ENCODE peak calls at places on chromosomes 3 and 15, in ten cellular contexts. One of them, this sample, is unnamed.

GRCh38 chr15:83098079-83098478 is 9.4 kb upstream of the TM6SF1 start:
- DNase-seq in stimulated activated CD8-positive, alpha-beta memory T cell treated with anti-CD3 and anti-CD28 coated beads, Interleukin-7, amount 100 ng/mL, for 1 hour: no peak
- DNase-seq in stimulated activated CD4-positive, alpha-beta T cell treated with anti-CD3 and anti-CD28 coated beads, Interleukin-4, amount 100 ng/mL, for 48 hours: no peak
- DNase-seq in heart left ventricle: no peak
- DNase-seq in amniotic stem cell: no peak
- DNase-seq in naive thymus-derived CD8-positive, alpha-beta T cell: no peak
- DNase-seq in Ammon's horn: no peak
- DNase-seq in activated gamma-delta T cell treated with anti-CD3 and anti-CD28 coated beads, Interleukin-2, amount 50 U/mL, for 16 hours: no peak
- DNase-seq in tibial nerve: no peak
- DNase-seq in activated T-helper 1 cell treated with anti-CD3 and anti-CD28 coated beads, Interleukin-2, amount 50 U/mL, for 16 hours: no peak
- DNase-seq in this sample: no peak

GRCh38 chr3:167864559-167864887 is 129.0 kb downstream of the SERPINI1 start:
- DNase-seq in stimulated activated CD8-positive, alpha-beta memory T cell treated with anti-CD3 and anti-CD28 coated beads, Interleukin-7, amount 100 ng/mL, for 1 hour: no peak
- DNase-seq in stimulated activated CD4-positive, alpha-beta T cell treated with anti-CD3 and anti-CD28 coated beads, Interleukin-4, amount 100 ng/mL, for 48 hours: no peak
- DNase-seq in heart left ventricle: peak
- DNase-seq in amniotic stem cell: no peak
- DNase-seq in naive thymus-derived CD8-positive, alpha-beta T cell: no peak
- DNase-seq in Ammon's horn: no peak
- DNase-seq in activated gamma-delta T cell treated with anti-CD3 and anti-CD28 coated beads, Interleukin-2, amount 50 U/mL, for 16 hours: no peak
- DNase-seq in tibial nerve: no peak
- DNase-seq in activated T-helper 1 cell treated with anti-CD3 and anti-CD28 coated beads, Interleukin-2, amount 50 U/mL, for 16 hours: no peak
- DNase-seq in this sample: no peak

GRCh38 chr3:98778852-98779379 is 15.8 kb downstream of the ST3GAL6 start:
- DNase-seq in stimulated activated CD8-positive, alpha-beta memory T cell treated with anti-CD3 and anti-CD28 coated beads, Interleukin-7, amount 100 ng/mL, for 1 hour: no peak
- DNase-seq in stimulated activated CD4-positive, alpha-beta T cell treated with anti-CD3 and anti-CD28 coated beads, Interleukin-4, amount 100 ng/mL, for 48 hours: no peak
- DNase-seq in heart left ventricle: no peak
- DNase-seq in amniotic stem cell: no peak
- DNase-seq in naive thymus-derived CD8-positive, alpha-beta T cell: no peak
- DNase-seq in Ammon's horn: peak
- DNase-seq in activated gamma-delta T cell treated with anti-CD3 and anti-CD28 coated beads, Interleukin-2, amount 50 U/mL, for 16 hours: no peak
- DNase-seq in tibial nerve: peak
- DNase-seq in activated T-helper 1 cell treated with anti-CD3 and anti-CD28 coated beads, Interleukin-2, amount 50 U/mL, for 16 hours: no peak
- DNase-seq in this sample: no peak

GRCh38 chr15:29924750-29925149 is 102.5 kb upstream of the TJP1 start:
- DNase-seq in stimulated activated CD8-positive, alpha-beta memory T cell treated with anti-CD3 and anti-CD28 coated beads, Interleukin-7, amount 100 ng/mL, for 1 hour: no peak
- DNase-seq in stimulated activated CD4-positive, alpha-beta T cell treated with anti-CD3 and anti-CD28 coated beads, Interleukin-4, amount 100 ng/mL, for 48 hours: no peak
- DNase-seq in heart left ventricle: no peak
- DNase-seq in amniotic stem cell: no peak
- DNase-seq in naive thymus-derived CD8-positive, alpha-beta T cell: no peak
- DNase-seq in Ammon's horn: no peak
- DNase-seq in activated gamma-delta T cell treated with anti-CD3 and anti-CD28 coated beads, Interleukin-2, amount 50 U/mL, for 16 hours: no peak
- DNase-seq in tibial nerve: no peak
- DNase-seq in activated T-helper 1 cell treated with anti-CD3 and anti-CD28 coated beads, Interleukin-2, amount 50 U/mL, for 16 hours: no peak
- DNase-seq in this sample: no peak

GRCh38 chr15:45253330-45253729 is 1.3 kb downstream of the SLC28A2 start:
- DNase-seq in stimulated activated CD8-positive, alpha-beta memory T cell treated with anti-CD3 and anti-CD28 coated beads, Interleukin-7, amount 100 ng/mL, for 1 hour: no peak
- DNase-seq in stimulated activated CD4-positive, alpha-beta T cell treated with anti-CD3 and anti-CD28 coated beads, Interleukin-4, amount 100 ng/mL, for 48 hours: no peak
- DNase-seq in heart left ventricle: no peak
- DNase-seq in amniotic stem cell: no peak
- DNase-seq in naive thymus-derived CD8-positive, alpha-beta T cell: no peak
- DNase-seq in Ammon's horn: no peak
- DNase-seq in activated gamma-delta T cell treated with anti-CD3 and anti-CD28 coated beads, Interleukin-2, amount 50 U/mL, for 16 hours: no peak
- DNase-seq in tibial nerve: no peak
- DNase-seq in activated T-helper 1 cell treated with anti-CD3 and anti-CD28 coated beads, Interleukin-2, amount 50 U/mL, for 16 hours: no peak
- DNase-seq in this sample: no peak

GRCh38 chr3:127073931-127074820 is 91.3 kb downstream of the PLXNA1 start:
- DNase-seq in stimulated activated CD8-positive, alpha-beta memory T cell treated with anti-CD3 and anti-CD28 coated beads, Interleukin-7, amount 100 ng/mL, for 1 hour: no peak
- DNase-seq in stimulated activated CD4-positive, alpha-beta T cell treated with anti-CD3 and anti-CD28 coated beads, Interleukin-4, amount 100 ng/mL, for 48 hours: no peak
- DNase-seq in heart left ventricle: no peak
- DNase-seq in amniotic stem cell: no peak
- DNase-seq in naive thymus-derived CD8-positive, alpha-beta T cell: no peak
- DNase-seq in Ammon's horn: no peak
- DNase-seq in activated gamma-delta T cell treated with anti-CD3 and anti-CD28 coated beads, Interleukin-2, amount 50 U/mL, for 16 hours: no peak
- DNase-seq in tibial nerve: no peak
- DNase-seq in activated T-helper 1 cell treated with anti-CD3 and anti-CD28 coated beads, Interleukin-2, amount 50 U/mL, for 16 hours: no peak
- DNase-seq in this sample: no peak

GRCh38 chr3:193552911-193553310 is 1.8 kb downstream of the ATP13A4 start:
- DNase-seq in stimulated activated CD8-positive, alpha-beta memory T cell treated with anti-CD3 and anti-CD28 coated beads, Interleukin-7, amount 100 ng/mL, for 1 hour: no peak
- DNase-seq in stimulated activated CD4-positive, alpha-beta T cell treated with anti-CD3 and anti-CD28 coated beads, Interleukin-4, amount 100 ng/mL, for 48 hours: no peak
- DNase-seq in heart left ventricle: no peak
- DNase-seq in amniotic stem cell: no peak
- DNase-seq in naive thymus-derived CD8-positive, alpha-beta T cell: no peak
- DNase-seq in Ammon's horn: peak
- DNase-seq in activated gamma-delta T cell treated with anti-CD3 and anti-CD28 coated beads, Interleukin-2, amount 50 U/mL, for 16 hours: no peak
- DNase-seq in tibial nerve: no peak
- DNase-seq in activated T-helper 1 cell treated with anti-CD3 and anti-CD28 coated beads, Interleukin-2, amount 50 U/mL, for 16 hours: no peak
- DNase-seq in this sample: no peak

GRCh38 chr15:48475600-48476395 is 144.6 kb downstream of the DUT start:
- DNase-seq in stimulated activated CD8-positive, alpha-beta memory T cell treated with anti-CD3 and anti-CD28 coated beads, Interleukin-7, amount 100 ng/mL, for 1 hour: no peak
- DNase-seq in stimulated activated CD4-positive, alpha-beta T cell treated with anti-CD3 and anti-CD28 coated beads, Interleukin-4, amount 100 ng/mL, for 48 hours: no peak
- DNase-seq in heart left ventricle: no peak
- DNase-seq in amniotic stem cell: no peak
- DNase-seq in naive thymus-derived CD8-positive, alpha-beta T cell: no peak
- DNase-seq in Ammon's horn: no peak
- DNase-seq in activated gamma-delta T cell treated with anti-CD3 and anti-CD28 coated beads, Interleukin-2, amount 50 U/mL, for 16 hours: no peak
- DNase-seq in tibial nerve: no peak
- DNase-seq in activated T-helper 1 cell treated with anti-CD3 and anti-CD28 coated beads, Interleukin-2, amount 50 U/mL, for 16 hours: no peak
- DNase-seq in this sample: no peak

GRCh38 chr15:67941643-67942315 is 101.9 kb upstream of the RNU6-1 start:
- DNase-seq in stimulated activated CD8-positive, alpha-beta memory T cell treated with anti-CD3 and anti-CD28 coated beads, Interleukin-7, amount 100 ng/mL, for 1 hour: no peak
- DNase-seq in stimulated activated CD4-positive, alpha-beta T cell treated with anti-CD3 and anti-CD28 coated beads, Interleukin-4, amount 100 ng/mL, for 48 hours: no peak
- DNase-seq in heart left ventricle: no peak
- DNase-seq in amniotic stem cell: no peak
- DNase-seq in naive thymus-derived CD8-positive, alpha-beta T cell: no peak
- DNase-seq in Ammon's horn: no peak
- DNase-seq in activated gamma-delta T cell treated with anti-CD3 and anti-CD28 coated beads, Interleukin-2, amount 50 U/mL, for 16 hours: no peak
- DNase-seq in tibial nerve: no peak
- DNase-seq in activated T-helper 1 cell treated with anti-CD3 and anti-CD28 coated beads, Interleukin-2, amount 50 U/mL, for 16 hours: no peak
- DNase-seq in this sample: no peak

GRCh38 chr15:63560741-63561448 is 36.3 kb upstream of the FBXL22 start:
- DNase-seq in stimulated activated CD8-positive, alpha-beta memory T cell treated with anti-CD3 and anti-CD28 coated beads, Interleukin-7, amount 100 ng/mL, for 1 hour: no peak
- DNase-seq in stimulated activated CD4-positive, alpha-beta T cell treated with anti-CD3 and anti-CD28 coated beads, Interleukin-4, amount 100 ng/mL, for 48 hours: peak
- DNase-seq in heart left ventricle: no peak
- DNase-seq in amniotic stem cell: no peak
- DNase-seq in naive thymus-derived CD8-positive, alpha-beta T cell: no peak
- DNase-seq in Ammon's horn: no peak
- DNase-seq in activated gamma-delta T cell treated with anti-CD3 and anti-CD28 coated beads, Interleukin-2, amount 50 U/mL, for 16 hours: no peak
- DNase-seq in tibial nerve: no peak
- DNase-seq in activated T-helper 1 cell treated with anti-CD3 and anti-CD28 coated beads, Interleukin-2, amount 50 U/mL, for 16 hours: no peak
- DNase-seq in this sample: no peak

GRCh38 chr15:68578960-68579935 is at the start of gene CORO2B:
- DNase-seq in stimulated activated CD8-positive, alpha-beta memory T cell treated with anti-CD3 and anti-CD28 coated beads, Interleukin-7, amount 100 ng/mL, for 1 hour: no peak
- DNase-seq in stimulated activated CD4-positive, alpha-beta T cell treated with anti-CD3 and anti-CD28 coated beads, Interleukin-4, amount 100 ng/mL, for 48 hours: no peak
- DNase-seq in heart left ventricle: peak
- DNase-seq in amniotic stem cell: peak
- DNase-seq in naive thymus-derived CD8-positive, alpha-beta T cell: no peak
- DNase-seq in Ammon's horn: peak
- DNase-seq in activated gamma-delta T cell treated with anti-CD3 and anti-CD28 coated beads, Interleukin-2, amount 50 U/mL, for 16 hours: no peak
- DNase-seq in tibial nerve: peak
- DNase-seq in activated T-helper 1 cell treated with anti-CD3 and anti-CD28 coated beads, Interleukin-2, amount 50 U/mL, for 16 hours: no peak
- DNase-seq in this sample: no peak

GRCh38 chr3:194300392-194300758 is 50.8 kb downstream of the CPN2 start:
- DNase-seq in stimulated activated CD8-positive, alpha-beta memory T cell treated with anti-CD3 and anti-CD28 coated beads, Interleukin-7, amount 100 ng/mL, for 1 hour: no peak
- DNase-seq in stimulated activated CD4-positive, alpha-beta T cell treated with anti-CD3 and anti-CD28 coated beads, Interleukin-4, amount 100 ng/mL, for 48 hours: no peak
- DNase-seq in heart left ventricle: peak
- DNase-seq in amniotic stem cell: no peak
- DNase-seq in naive thymus-derived CD8-positive, alpha-beta T cell: no peak
- DNase-seq in Ammon's horn: peak
- DNase-seq in activated gamma-delta T cell treated with anti-CD3 and anti-CD28 coated beads, Interleukin-2, amount 50 U/mL, for 16 hours: no peak
- DNase-seq in tibial nerve: peak
- DNase-seq in activated T-helper 1 cell treated with anti-CD3 and anti-CD28 coated beads, Interleukin-2, amount 50 U/mL, for 16 hours: no peak
- DNase-seq in this sample: no peak

GRCh38 chr3:168417016-168417415 is 321.3 kb upstream of the GOLIM4 start:
- DNase-seq in stimulated activated CD8-positive, alpha-beta memory T cell treated with anti-CD3 and anti-CD28 coated beads, Interleukin-7, amount 100 ng/mL, for 1 hour: no peak
- DNase-seq in stimulated activated CD4-positive, alpha-beta T cell treated with anti-CD3 and anti-CD28 coated beads, Interleukin-4, amount 100 ng/mL, for 48 hours: no peak
- DNase-seq in heart left ventricle: no peak
- DNase-seq in amniotic stem cell: no peak
- DNase-seq in naive thymus-derived CD8-positive, alpha-beta T cell: no peak
- DNase-seq in Ammon's horn: no peak
- DNase-seq in activated gamma-delta T cell treated with anti-CD3 and anti-CD28 coated beads, Interleukin-2, amount 50 U/mL, for 16 hours: no peak
- DNase-seq in tibial nerve: no peak
- DNase-seq in activated T-helper 1 cell treated with anti-CD3 and anti-CD28 coated beads, Interleukin-2, amount 50 U/mL, for 16 hours: no peak
- DNase-seq in this sample: no peak

GRCh38 chr3:178672263-178672662 is 136.0 kb downstream of the KCNMB2 start:
- DNase-seq in stimulated activated CD8-positive, alpha-beta memory T cell treated with anti-CD3 and anti-CD28 coated beads, Interleukin-7, amount 100 ng/mL, for 1 hour: no peak
- DNase-seq in stimulated activated CD4-positive, alpha-beta T cell treated with anti-CD3 and anti-CD28 coated beads, Interleukin-4, amount 100 ng/mL, for 48 hours: no peak
- DNase-seq in heart left ventricle: no peak
- DNase-seq in amniotic stem cell: no peak
- DNase-seq in naive thymus-derived CD8-positive, alpha-beta T cell: no peak
- DNase-seq in Ammon's horn: no peak
- DNase-seq in activated gamma-delta T cell treated with anti-CD3 and anti-CD28 coated beads, Interleukin-2, amount 50 U/mL, for 16 hours: no peak
- DNase-seq in tibial nerve: no peak
- DNase-seq in activated T-helper 1 cell treated with anti-CD3 and anti-CD28 coated beads, Interleukin-2, amount 50 U/mL, for 16 hours: no peak
- DNase-seq in this sample: no peak

GRCh38 chr15:93823971-93824866 is 407.1 kb upstream of the MCTP2 start:
- DNase-seq in stimulated activated CD8-positive, alpha-beta memory T cell treated with anti-CD3 and anti-CD28 coated beads, Interleukin-7, amount 100 ng/mL, for 1 hour: no peak
- DNase-seq in stimulated activated CD4-positive, alpha-beta T cell treated with anti-CD3 and anti-CD28 coated beads, Interleukin-4, amount 100 ng/mL, for 48 hours: no peak
- DNase-seq in heart left ventricle: no peak
- DNase-seq in amniotic stem cell: no peak
- DNase-seq in naive thymus-derived CD8-positive, alpha-beta T cell: no peak
- DNase-seq in Ammon's horn: no peak
- DNase-seq in activated gamma-delta T cell treated with anti-CD3 and anti-CD28 coated beads, Interleukin-2, amount 50 U/mL, for 16 hours: no peak
- DNase-seq in tibial nerve: no peak
- DNase-seq in activated T-helper 1 cell treated with anti-CD3 and anti-CD28 coated beads, Interleukin-2, amount 50 U/mL, for 16 hours: no peak
- DNase-seq in this sample: no peak

GRCh38 chr3:33096103-33096868 is 660 bp downstream of the GLB1 start:
- DNase-seq in stimulated activated CD8-positive, alpha-beta memory T cell treated with anti-CD3 and anti-CD28 coated beads, Interleukin-7, amount 100 ng/mL, for 1 hour: no peak
- DNase-seq in stimulated activated CD4-positive, alpha-beta T cell treated with anti-CD3 and anti-CD28 coated beads, Interleukin-4, amount 100 ng/mL, for 48 hours: peak
- DNase-seq in heart left ventricle: peak
- DNase-seq in amniotic stem cell: peak
- DNase-seq in naive thymus-derived CD8-positive, alpha-beta T cell: peak
- DNase-seq in Ammon's horn: peak
- DNase-seq in activated gamma-delta T cell treated with anti-CD3 and anti-CD28 coated beads, Interleukin-2, amount 50 U/mL, for 16 hours: peak
- DNase-seq in tibial nerve: peak
- DNase-seq in activated T-helper 1 cell treated with anti-CD3 and anti-CD28 coated beads, Interleukin-2, amount 50 U/mL, for 16 hours: peak
- DNase-seq in this sample: peak

GRCh38 chr3:182618981-182619591 is 174.2 kb upstream of the ATP11B start:
- DNase-seq in stimulated activated CD8-positive, alpha-beta memory T cell treated with anti-CD3 and anti-CD28 coated beads, Interleukin-7, amount 100 ng/mL, for 1 hour: no peak
- DNase-seq in stimulated activated CD4-positive, alpha-beta T cell treated with anti-CD3 and anti-CD28 coated beads, Interleukin-4, amount 100 ng/mL, for 48 hours: no peak
- DNase-seq in heart left ventricle: no peak
- DNase-seq in amniotic stem cell: no peak
- DNase-seq in naive thymus-derived CD8-positive, alpha-beta T cell: no peak
- DNase-seq in Ammon's horn: no peak
- DNase-seq in activated gamma-delta T cell treated with anti-CD3 and anti-CD28 coated beads, Interleukin-2, amount 50 U/mL, for 16 hours: no peak
- DNase-seq in tibial nerve: no peak
- DNase-seq in activated T-helper 1 cell treated with anti-CD3 and anti-CD28 coated beads, Interleukin-2, amount 50 U/mL, for 16 hours: no peak
- DNase-seq in this sample: no peak

GRCh38 chr3:191774485-191774884 is 313.5 kb downstream of the PYDC2 start:
- DNase-seq in stimulated activated CD8-positive, alpha-beta memory T cell treated with anti-CD3 and anti-CD28 coated beads, Interleukin-7, amount 100 ng/mL, for 1 hour: no peak
- DNase-seq in stimulated activated CD4-positive, alpha-beta T cell treated with anti-CD3 and anti-CD28 coated beads, Interleukin-4, amount 100 ng/mL, for 48 hours: no peak
- DNase-seq in heart left ventricle: no peak
- DNase-seq in amniotic stem cell: no peak
- DNase-seq in naive thymus-derived CD8-positive, alpha-beta T cell: no peak
- DNase-seq in Ammon's horn: no peak
- DNase-seq in activated gamma-delta T cell treated with anti-CD3 and anti-CD28 coated beads, Interleukin-2, amount 50 U/mL, for 16 hours: no peak
- DNase-seq in tibial nerve: no peak
- DNase-seq in activated T-helper 1 cell treated with anti-CD3 and anti-CD28 coated beads, Interleukin-2, amount 50 U/mL, for 16 hours: no peak
- DNase-seq in this sample: no peak

GRCh38 chr15:43519207-43519606 is 1.8 kb downstream of the MAP1A start:
- DNase-seq in stimulated activated CD8-positive, alpha-beta memory T cell treated with anti-CD3 and anti-CD28 coated beads, Interleukin-7, amount 100 ng/mL, for 1 hour: no peak
- DNase-seq in stimulated activated CD4-positive, alpha-beta T cell treated with anti-CD3 and anti-CD28 coated beads, Interleukin-4, amount 100 ng/mL, for 48 hours: no peak
- DNase-seq in heart left ventricle: no peak
- DNase-seq in amniotic stem cell: no peak
- DNase-seq in naive thymus-derived CD8-positive, alpha-beta T cell: no peak
- DNase-seq in Ammon's horn: peak
- DNase-seq in activated gamma-delta T cell treated with anti-CD3 and anti-CD28 coated beads, Interleukin-2, amount 50 U/mL, for 16 hours: no peak
- DNase-seq in tibial nerve: no peak
- DNase-seq in activated T-helper 1 cell treated with anti-CD3 and anti-CD28 coated beads, Interleukin-2, amount 50 U/mL, for 16 hours: no peak
- DNase-seq in this sample: no peak

GRCh38 chr15:73683624-73684536 is at the start of gene CD276:
- DNase-seq in stimulated activated CD8-positive, alpha-beta memory T cell treated with anti-CD3 and anti-CD28 coated beads, Interleukin-7, amount 100 ng/mL, for 1 hour: no peak
- DNase-seq in stimulated activated CD4-positive, alpha-beta T cell treated with anti-CD3 and anti-CD28 coated beads, Interleukin-4, amount 100 ng/mL, for 48 hours: no peak
- DNase-seq in heart left ventricle: peak
- DNase-seq in amniotic stem cell: peak
- DNase-seq in naive thymus-derived CD8-positive, alpha-beta T cell: no peak
- DNase-seq in Ammon's horn: peak
- DNase-seq in activated gamma-delta T cell treated with anti-CD3 and anti-CD28 coated beads, Interleukin-2, amount 50 U/mL, for 16 hours: no peak
- DNase-seq in tibial nerve: peak
- DNase-seq in activated T-helper 1 cell treated with anti-CD3 and anti-CD28 coated beads, Interleukin-2, amount 50 U/mL, for 16 hours: no peak
- DNase-seq in this sample: no peak

GRCh38 chr3:126084667-126085180 is 800 bp upstream of the SLC41A3 start:
- DNase-seq in stimulated activated CD8-positive, alpha-beta memory T cell treated with anti-CD3 and anti-CD28 coated beads, Interleukin-7, amount 100 ng/mL, for 1 hour: no peak
- DNase-seq in stimulated activated CD4-positive, alpha-beta T cell treated with anti-CD3 and anti-CD28 coated beads, Interleukin-4, amount 100 ng/mL, for 48 hours: no peak
- DNase-seq in heart left ventricle: no peak
- DNase-seq in amniotic stem cell: no peak
- DNase-seq in naive thymus-derived CD8-positive, alpha-beta T cell: no peak
- DNase-seq in Ammon's horn: no peak
- DNase-seq in activated gamma-delta T cell treated with anti-CD3 and anti-CD28 coated beads, Interleukin-2, amount 50 U/mL, for 16 hours: no peak
- DNase-seq in tibial nerve: no peak
- DNase-seq in activated T-helper 1 cell treated with anti-CD3 and anti-CD28 coated beads, Interleukin-2, amount 50 U/mL, for 16 hours: no peak
- DNase-seq in this sample: no peak

GRCh38 chr15:73927003-73927475 is 777 bp downstream of the LOXL1 start:
- DNase-seq in stimulated activated CD8-positive, alpha-beta memory T cell treated with anti-CD3 and anti-CD28 coated beads, Interleukin-7, amount 100 ng/mL, for 1 hour: no peak
- DNase-seq in stimulated activated CD4-positive, alpha-beta T cell treated with anti-CD3 and anti-CD28 coated beads, Interleukin-4, amount 100 ng/mL, for 48 hours: no peak
- DNase-seq in heart left ventricle: peak
- DNase-seq in amniotic stem cell: no peak
- DNase-seq in naive thymus-derived CD8-positive, alpha-beta T cell: no peak
- DNase-seq in Ammon's horn: no peak
- DNase-seq in activated gamma-delta T cell treated with anti-CD3 and anti-CD28 coated beads, Interleukin-2, amount 50 U/mL, for 16 hours: no peak
- DNase-seq in tibial nerve: no peak
- DNase-seq in activated T-helper 1 cell treated with anti-CD3 and anti-CD28 coated beads, Interleukin-2, amount 50 U/mL, for 16 hours: no peak
- DNase-seq in this sample: peak

GRCh38 chr3:12178091-12178820 is 19.5 kb upstream of the TIMP4 start:
- DNase-seq in stimulated activated CD8-positive, alpha-beta memory T cell treated with anti-CD3 and anti-CD28 coated beads, Interleukin-7, amount 100 ng/mL, for 1 hour: no peak
- DNase-seq in stimulated activated CD4-positive, alpha-beta T cell treated with anti-CD3 and anti-CD28 coated beads, Interleukin-4, amount 100 ng/mL, for 48 hours: no peak
- DNase-seq in heart left ventricle: peak
- DNase-seq in amniotic stem cell: no peak
- DNase-seq in naive thymus-derived CD8-positive, alpha-beta T cell: no peak
- DNase-seq in Ammon's horn: peak
- DNase-seq in activated gamma-delta T cell treated with anti-CD3 and anti-CD28 coated beads, Interleukin-2, amount 50 U/mL, for 16 hours: no peak
- DNase-seq in tibial nerve: peak
- DNase-seq in activated T-helper 1 cell treated with anti-CD3 and anti-CD28 coated beads, Interleukin-2, amount 50 U/mL, for 16 hours: no peak
- DNase-seq in this sample: no peak

GRCh38 chr3:173857154-173857553 is 459.6 kb downstream of the NLGN1 start:
- DNase-seq in stimulated activated CD8-positive, alpha-beta memory T cell treated with anti-CD3 and anti-CD28 coated beads, Interleukin-7, amount 100 ng/mL, for 1 hour: no peak
- DNase-seq in stimulated activated CD4-positive, alpha-beta T cell treated with anti-CD3 and anti-CD28 coated beads, Interleukin-4, amount 100 ng/mL, for 48 hours: no peak
- DNase-seq in heart left ventricle: no peak
- DNase-seq in amniotic stem cell: no peak
- DNase-seq in naive thymus-derived CD8-positive, alpha-beta T cell: no peak
- DNase-seq in Ammon's horn: no peak
- DNase-seq in activated gamma-delta T cell treated with anti-CD3 and anti-CD28 coated beads, Interleukin-2, amount 50 U/mL, for 16 hours: no peak
- DNase-seq in tibial nerve: no peak
- DNase-seq in activated T-helper 1 cell treated with anti-CD3 and anti-CD28 coated beads, Interleukin-2, amount 50 U/mL, for 16 hours: no peak
- DNase-seq in this sample: no peak

GRCh38 chr15:66617137-66618090 is 51.6 kb upstream of the LCTL start:
- DNase-seq in stimulated activated CD8-positive, alpha-beta memory T cell treated with anti-CD3 and anti-CD28 coated beads, Interleukin-7, amount 100 ng/mL, for 1 hour: no peak
- DNase-seq in stimulated activated CD4-positive, alpha-beta T cell treated with anti-CD3 and anti-CD28 coated beads, Interleukin-4, amount 100 ng/mL, for 48 hours: no peak
- DNase-seq in heart left ventricle: peak
- DNase-seq in amniotic stem cell: no peak
- DNase-seq in naive thymus-derived CD8-positive, alpha-beta T cell: no peak
- DNase-seq in Ammon's horn: peak
- DNase-seq in activated gamma-delta T cell treated with anti-CD3 and anti-CD28 coated beads, Interleukin-2, amount 50 U/mL, for 16 hours: no peak
- DNase-seq in tibial nerve: peak
- DNase-seq in activated T-helper 1 cell treated with anti-CD3 and anti-CD28 coated beads, Interleukin-2, amount 50 U/mL, for 16 hours: no peak
- DNase-seq in this sample: no peak

GRCh38 chr3:152843955-152844354 is 9.0 kb downstream of the P2RY1 start:
- DNase-seq in stimulated activated CD8-positive, alpha-beta memory T cell treated with anti-CD3 and anti-CD28 coated beads, Interleukin-7, amount 100 ng/mL, for 1 hour: no peak
- DNase-seq in stimulated activated CD4-positive, alpha-beta T cell treated with anti-CD3 and anti-CD28 coated beads, Interleukin-4, amount 100 ng/mL, for 48 hours: no peak
- DNase-seq in heart left ventricle: no peak
- DNase-seq in amniotic stem cell: no peak
- DNase-seq in naive thymus-derived CD8-positive, alpha-beta T cell: no peak
- DNase-seq in Ammon's horn: no peak
- DNase-seq in activated gamma-delta T cell treated with anti-CD3 and anti-CD28 coated beads, Interleukin-2, amount 50 U/mL, for 16 hours: no peak
- DNase-seq in tibial nerve: no peak
- DNase-seq in activated T-helper 1 cell treated with anti-CD3 and anti-CD28 coated beads, Interleukin-2, amount 50 U/mL, for 16 hours: no peak
- DNase-seq in this sample: no peak

GRCh38 chr3:189833996-189834395 is 202.8 kb downstream of the TP63 start:
- DNase-seq in stimulated activated CD8-positive, alpha-beta memory T cell treated with anti-CD3 and anti-CD28 coated beads, Interleukin-7, amount 100 ng/mL, for 1 hour: no peak
- DNase-seq in stimulated activated CD4-positive, alpha-beta T cell treated with anti-CD3 and anti-CD28 coated beads, Interleukin-4, amount 100 ng/mL, for 48 hours: no peak
- DNase-seq in heart left ventricle: no peak
- DNase-seq in amniotic stem cell: no peak
- DNase-seq in naive thymus-derived CD8-positive, alpha-beta T cell: no peak
- DNase-seq in Ammon's horn: no peak
- DNase-seq in activated gamma-delta T cell treated with anti-CD3 and anti-CD28 coated beads, Interleukin-2, amount 50 U/mL, for 16 hours: no peak
- DNase-seq in tibial nerve: no peak
- DNase-seq in activated T-helper 1 cell treated with anti-CD3 and anti-CD28 coated beads, Interleukin-2, amount 50 U/mL, for 16 hours: no peak
- DNase-seq in this sample: no peak

GRCh38 chr3:107985496-107985895 is 105.3 kb downstream of the CD47 start:
- DNase-seq in stimulated activated CD8-positive, alpha-beta memory T cell treated with anti-CD3 and anti-CD28 coated beads, Interleukin-7, amount 100 ng/mL, for 1 hour: no peak
- DNase-seq in stimulated activated CD4-positive, alpha-beta T cell treated with anti-CD3 and anti-CD28 coated beads, Interleukin-4, amount 100 ng/mL, for 48 hours: no peak
- DNase-seq in heart left ventricle: no peak
- DNase-seq in amniotic stem cell: no peak
- DNase-seq in naive thymus-derived CD8-positive, alpha-beta T cell: no peak
- DNase-seq in Ammon's horn: no peak
- DNase-seq in activated gamma-delta T cell treated with anti-CD3 and anti-CD28 coated beads, Interleukin-2, amount 50 U/mL, for 16 hours: no peak
- DNase-seq in tibial nerve: no peak
- DNase-seq in activated T-helper 1 cell treated with anti-CD3 and anti-CD28 coated beads, Interleukin-2, amount 50 U/mL, for 16 hours: no peak
- DNase-seq in this sample: no peak

This sample was measured in T-helper 9 cell.